ENCODE peak calls at places on chromosomes 11 and 22, in six cellular contexts. X is HFFc6, B is endodermal cell, V is neural progenitor cell, E is glutamatergic neuron, Q is GM12865. W is an unnamed sample.

GRCh38 chr11:1567052-1567720 is 4.9 kb downstream of the DUSP8 start:
- DNase-seq in Q (no peak), E (peak), V (no peak), X (no peak), B (no peak), W (no peak)

GRCh38 chr22:50217543-50218152 is 16.8 kb downstream of the SELENOO start:
- DNase-seq in X (no peak), B (peak), E (peak), Q (no peak), V (no peak), W (no peak)

GRCh38 chr11:134509381-134510068 is 97.5 kb upstream of the B3GAT1 start:
- DNase-seq in B (peak), E (no peak), Q (no peak), X (no peak), V (no peak), W (no peak)

GRCh38 chr11:125084761-125085231 is 21.7 kb downstream of the SLC37A2 start:
- DNase-seq in E (no peak), X (no peak), V (no peak), Q (no peak), B (peak), W (no peak)

GRCh38 chr11:12789054-12789453 is 114.8 kb downstream of the TEAD1 start:
- DNase-seq in E (no peak), Q (no peak), V (no peak), B (no peak), X (no peak), W (no peak)

GRCh38 chr11:65625628-65626342 is 10.2 kb downstream of the PCNX3 start:
- DNase-seq in X (no peak), E (peak), Q (peak), B (peak), V (peak), W (no peak)

GRCh38 chr22:19966908-19967750 is 25.5 kb upstream of the TXNRD2 start:
- DNase-seq in Q (no peak), E (no peak), B (no peak), X (no peak), V (no peak), W (no peak)

GRCh38 chr11:23769214-23769613 is 727.6 kb upstream of the LUZP2 start:
- DNase-seq in B (no peak), Q (no peak), E (no peak), X (no peak), V (no peak), W (no peak)

GRCh38 chr11:10450451-10451398 is 4.3 kb upstream of the AMPD3 start:
- DNase-seq in B (peak), V (peak), E (peak), Q (peak), X (no peak), W (peak)

GRCh38 chr22:19396934-19397728 is 34.4 kb downstream of the HIRA start:
- DNase-seq in X (no peak), B (no peak), Q (no peak), E (no peak), V (no peak), W (no peak)

GRCh38 chr11:7437706-7438105 is 47.6 kb upstream of the OLFML1 start:
- DNase-seq in Q (no peak), B (no peak), E (no peak), V (no peak), X (peak), W (peak)

GRCh38 chr11:35662649-35663407 is at the start of gene TRIM44:
- DNase-seq in E (peak), V (peak), X (peak), Q (peak), B (peak), W (peak)

GRCh38 chr22:27545071-27545470 is 256.5 kb downstream of the MN1 start:
- DNase-seq in Q (no peak), E (no peak), B (no peak), V (no peak), X (no peak), W (no peak)

GRCh38 chr11:113881856-113882255 is 6.5 kb upstream of the USP28 start:
- DNase-seq in V (no peak), Q (no peak), X (peak), E (no peak), B (peak), W (no peak)

GRCh38 chr11:48170176-48170839 is 46.3 kb upstream of the OR4B1 start:
- DNase-seq in V (peak), X (peak), Q (no peak), E (no peak), B (no peak), W (no peak)

GRCh38 chr11:20668844-20669832 is at the start of gene NELL1:
- DNase-seq in V (peak), E (peak), B (peak), X (no peak), Q (no peak), W (peak)

DNA sequence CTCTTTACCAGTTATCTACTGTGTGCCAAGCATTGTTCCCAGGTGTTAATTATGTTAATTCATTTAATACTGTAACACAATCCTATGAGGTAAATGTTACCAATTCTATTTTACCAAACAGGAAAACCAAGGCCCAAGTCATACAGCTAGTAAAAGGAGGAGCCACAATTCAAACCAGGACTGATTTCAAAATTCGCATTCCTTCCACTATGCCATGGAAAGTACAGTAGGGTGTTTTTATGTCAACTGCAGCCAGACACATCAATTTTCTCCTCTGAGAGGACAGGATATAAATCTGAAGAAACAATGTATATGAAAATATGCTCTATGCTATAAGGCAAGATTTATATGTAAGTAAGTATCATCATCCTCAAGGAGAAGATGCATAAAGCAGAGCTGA is 104.3 kb downstream of the RPL27A start:
- DNase-seq in V (no peak), Q (no peak), X (peak), E (no peak), B (no peak), W (peak)
- TF ChIP-seq CTCF in V (no peak), Q (no peak), X (peak), E (no peak), B (peak), W (peak)

DNA sequence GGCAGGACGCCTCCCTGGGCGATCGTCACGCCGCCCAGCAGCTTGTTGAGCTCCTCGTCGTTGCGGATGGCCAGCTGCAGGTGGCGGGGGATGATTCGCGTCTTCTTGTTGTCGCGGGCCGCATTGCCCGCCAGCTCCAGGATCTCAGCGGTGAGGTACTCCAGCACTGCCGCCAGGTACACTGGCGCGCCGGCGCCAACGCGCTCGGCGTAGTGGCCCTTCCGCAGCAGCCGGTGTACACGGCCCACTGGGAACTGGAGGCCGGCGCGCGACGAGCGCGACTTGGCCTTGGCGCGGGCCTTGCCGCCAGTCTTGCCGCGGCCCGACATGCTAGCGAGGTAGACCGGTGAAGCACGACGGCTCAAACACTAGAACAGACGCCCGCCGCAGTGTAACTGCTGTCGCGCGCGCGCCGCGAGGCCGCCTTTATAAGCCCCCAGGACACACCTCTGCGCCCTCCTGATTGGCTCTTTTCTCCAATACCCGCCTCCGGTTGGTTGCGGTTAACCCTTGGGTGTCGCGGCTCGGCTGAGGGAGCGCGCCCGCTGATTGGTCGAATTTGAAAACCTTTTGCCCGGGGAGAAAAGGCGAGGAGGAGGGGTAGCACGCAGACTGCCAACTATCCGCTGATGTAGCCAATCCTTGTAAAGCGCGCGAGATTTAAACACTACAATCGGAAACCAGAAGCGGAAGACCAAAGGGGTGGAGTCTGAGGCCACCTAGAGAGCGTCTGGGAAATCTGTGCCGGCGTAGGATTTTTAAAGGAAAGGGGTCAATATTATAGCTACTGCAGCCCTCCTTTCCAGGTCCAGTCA is 6.4 kb downstream of the DPAGT1 start:
- DNase-seq in V (peak), X (peak), E (peak), B (peak), Q (peak), W (peak)
- TF ChIP-seq CTCF in V (no peak), X (peak), E (peak), B (peak), Q (no peak), W (no peak)

DNA sequence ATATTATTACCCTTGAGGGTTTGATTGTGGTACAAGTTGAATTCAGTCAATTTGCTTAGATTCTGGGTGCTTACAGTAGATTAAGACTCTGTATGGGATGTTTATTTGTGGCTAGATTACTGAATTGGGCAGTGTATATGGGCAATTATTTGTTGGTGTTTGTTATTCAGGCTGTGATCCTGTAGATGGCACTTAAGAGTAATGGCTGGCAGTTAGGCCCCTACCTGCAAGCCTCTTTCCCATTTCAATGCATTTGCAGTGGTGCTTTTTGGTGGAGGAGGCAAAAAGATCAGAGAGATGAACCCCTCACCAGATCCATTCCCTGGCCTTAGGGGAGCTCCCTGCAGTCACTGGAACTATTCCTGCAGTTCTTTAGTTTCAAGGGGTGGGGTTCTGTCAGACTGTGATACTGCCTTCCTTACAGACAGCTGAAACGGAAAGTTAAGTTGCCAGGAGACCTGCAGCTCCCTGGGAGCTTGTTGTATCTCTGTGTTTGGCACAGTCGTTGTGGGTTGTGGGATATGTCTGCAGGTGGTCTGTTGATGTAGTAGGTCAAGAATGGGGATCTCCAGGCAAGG is 199.5 kb downstream of the AASDHPPT start:
- DNase-seq in V (peak), B (peak), Q (peak), X (no peak), E (no peak), W (no peak)
- TF ChIP-seq CTCF in V (peak), B (peak), Q (peak), X (peak), E (no peak), W (peak)

DNA sequence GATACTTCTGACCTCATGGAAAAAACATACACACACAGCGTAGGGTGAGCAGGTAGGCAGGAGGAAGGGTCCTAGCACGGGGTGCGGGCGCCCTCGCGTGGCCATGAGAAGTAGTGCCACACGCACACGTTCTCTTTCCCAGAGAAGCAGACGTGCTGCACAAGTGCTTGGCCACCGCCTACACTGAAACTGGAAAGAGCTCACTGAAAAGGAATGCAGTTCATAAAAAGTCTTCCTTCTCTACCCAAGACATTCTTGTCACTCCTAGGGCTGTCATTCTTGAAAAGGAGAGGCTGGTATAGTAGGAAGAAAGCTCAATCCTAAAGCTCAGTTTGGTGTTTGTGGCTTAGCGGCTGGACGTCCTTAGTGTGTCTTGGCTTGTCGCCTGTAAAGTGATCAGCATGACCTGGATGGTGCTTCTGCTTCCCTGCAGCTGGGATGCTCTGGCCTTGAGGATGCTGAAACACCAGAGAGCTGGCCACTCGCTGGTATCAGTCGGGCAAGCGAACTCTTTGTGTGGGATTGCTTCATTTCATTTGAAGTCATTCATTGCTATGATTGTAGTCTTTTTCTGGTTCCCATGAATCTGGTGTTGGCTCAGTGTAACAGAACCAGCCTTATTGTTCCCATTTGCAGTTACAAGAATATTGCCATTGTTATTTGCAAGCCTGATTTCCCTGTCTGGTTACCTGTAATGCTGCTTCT is 303.8 kb downstream of the NTM start:
- DNase-seq in E (peak), V (peak), Q (peak), X (peak), B (peak), W (peak)
- TF ChIP-seq CTCF in E (peak), V (peak), Q (peak), X (peak), B (peak), W (peak)

DNA sequence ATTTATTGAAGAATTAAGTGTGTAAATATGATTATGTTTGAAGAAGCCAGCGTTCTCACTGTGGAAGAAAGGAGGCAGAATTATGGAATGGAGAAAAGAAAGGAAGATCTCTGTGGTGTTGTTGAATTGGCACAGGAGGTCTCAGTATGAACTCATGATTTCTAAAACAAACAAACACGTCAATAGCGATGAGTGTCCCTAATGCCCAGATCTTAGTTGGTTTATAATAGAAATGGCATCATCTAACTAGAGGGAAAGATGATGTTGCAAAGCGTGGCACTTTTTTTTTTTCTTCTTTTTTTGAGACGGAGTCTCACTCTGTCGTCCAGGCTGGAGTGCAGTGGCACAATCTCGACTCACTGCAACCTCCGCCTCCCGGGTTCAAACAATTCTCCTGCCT is 39.2 kb upstream of the SLN start:
- DNase-seq in X (no peak), Q (no peak), V (no peak), B (no peak), E (no peak), W (no peak)
- TF ChIP-seq CTCF in X (no peak), Q (no peak), V (no peak), B (no peak), E (no peak), W (no peak)

GRCh38 chr22:34986461-34986977 is 79.4 kb upstream of the ISX start:
- DNase-seq in E (no peak), V (no peak), Q (no peak), X (no peak), B (no peak), W (no peak)
- TF ChIP-seq CTCF in E (no peak), V (no peak), Q (no peak), X (no peak), B (no peak), W (no peak)

GRCh38 chr22:26461188-26461810 is 22.3 kb downstream of the HPS4 start:
- DNase-seq in Q (peak), X (peak), V (peak), B (peak), E (peak), W (peak)
- TF ChIP-seq CTCF in Q (peak), X (peak), V (peak), B (peak), E (peak), W (peak)